ENCODE peak calls at places on chromosome 4, in six cellular contexts. N is H7, Q is uterus, V is tibial artery, Y is adipocyte, J is GM23248. M is an unnamed sample. For H3K36me3 and H3K27me3, the result is how much of the 10 kb centered on the place peaks cover.

GRCh38 chr4:124321370-124321769 is 391.2 kb downstream of the ANKRD50 start:
- DNase-seq in N (no peak), Q (no peak), V (no peak), Y (peak), J (peak), M (no peak)

GRCh38 chr4:15659768-15660394 is 4.7 kb upstream of the FBXL5 start:
- DNase-seq in N (no peak), Q (no peak), V (no peak), Y (peak), J (peak), M (no peak)

GRCh38 chr4:27009539-27009938 is 148.9 kb downstream of the STIM2 start:
- DNase-seq in N (no peak), Q (no peak), V (no peak), Y (peak), J (peak), M (no peak)

GRCh38 chr4:182604161-182604591 is 313.0 kb downstream of the DCTD start:
- DNase-seq in N (no peak), Q (no peak), V (no peak), Y (peak), J (peak), M (no peak)

GRCh38 chr4:85459736-85460135 is 15.2 kb upstream of the ARHGAP24 start:
- DNase-seq in N (no peak), Q (no peak), V (no peak), Y (no peak), J (no peak), M (no peak)

GRCh38 chr4:114495471-114495928 is 103.1 kb upstream of the UGT8 start:
- DNase-seq in N (peak), Q (no peak), V (no peak), Y (no peak), J (no peak), M (no peak)

GRCh38 chr4:82517043-82517442 is 44.7 kb downstream of the TMEM150C start:
- DNase-seq in N (no peak), Q (no peak), V (no peak), Y (peak), J (peak), M (no peak)

GRCh38 chr4:107037188-107037587 is 1.1 kb upstream of the DKK2 start:
- DNase-seq in N (peak), Q (no peak), V (peak), Y (peak), J (peak), M (no peak)

GRCh38 chr4:59553739-59554126 is 1646.4 kb upstream of the ADGRL3 start:
- DNase-seq in N (no peak), Q (no peak), V (no peak), Y (peak), J (peak), M (no peak)

GRCh38 chr4:186265683-186266648 is at the start of gene F11:
- DNase-seq in N (peak), Q (no peak), V (no peak), Y (no peak), J (no peak), M (no peak)

GRCh38 chr4:5810770-5811430 is 82.0 kb downstream of the CRMP1 start:
- DNase-seq in N (no peak), Q (no peak), V (peak), Y (no peak), J (no peak), M (no peak)

GRCh38 chr4:152112116-152112515 is 351.3 kb upstream of the GATB start:
- DNase-seq in N (no peak), Q (no peak), V (no peak), Y (no peak), J (no peak), M (no peak)

GRCh38 chr4:140645614-140646412 is 77.1 kb upstream of the UCP1 start:
- DNase-seq in N (no peak), Q (no peak), V (no peak), Y (no peak), J (no peak), M (no peak)

GRCh38 chr4:129335263-129335662 is 239.3 kb downstream of the C4orf33 start:
- DNase-seq in N (no peak), Q (no peak), V (no peak), Y (no peak), J (no peak), M (no peak)

GRCh38 chr4:110287130-110287529 is 88.7 kb upstream of the ELOVL6 start:
- DNase-seq in N (no peak), Q (no peak), V (no peak), Y (peak), J (peak), M (no peak)

GRCh38 chr4:110503588-110504435 is 27.9 kb downstream of the ENPEP start:
- DNase-seq in N (no peak), Q (no peak), V (no peak), Y (peak), J (peak), M (no peak)

GRCh38 chr4:19523964-19524363 is 727.7 kb upstream of the SLIT2 start:
- DNase-seq in N (no peak), Q (no peak), V (no peak), Y (no peak), J (no peak), M (no peak)

GRCh38 chr4:17721496-17722360 is 59.7 kb downstream of the FAM184B start:
- DNase-seq in N (no peak), Q (no peak), V (no peak), Y (peak), J (peak), M (no peak)

GRCh38 chr4:95742872-95743271 is 97.0 kb upstream of the PDHA2 start:
- DNase-seq in N (no peak), Q (no peak), V (no peak), Y (no peak), J (no peak), M (no peak)

GRCh38 chr4:32025840-32026459 is 1305.8 kb downstream of the PCDH7 start:
- DNase-seq in N (no peak), Q (no peak), V (no peak), Y (peak), J (no peak), M (no peak)

GRCh38 chr4:52843958-52844357 is 18.2 kb upstream of the RASL11B start:
- DNase-seq in N (no peak), Q (no peak), V (no peak), Y (no peak), J (no peak), M (no peak)

GRCh38 chr4:106993846-106994245 is 42.3 kb downstream of the DKK2 start:
- DNase-seq in N (no peak), Q (no peak), V (no peak), Y (no peak), J (no peak), M (no peak)

GRCh38 chr4:6910340-6910959 is 824 bp downstream of the TBC1D14 start:
- DNase-seq in N (peak), Q (no peak), V (no peak), Y (peak), J (peak), M (no peak)

GRCh38 chr4:25795566-25796454 is 67.0 kb downstream of the SEL1L3 start:
- DNase-seq in N (peak), Q (no peak), V (no peak), Y (peak), J (peak), M (no peak)

GRCh38 chr4:143391895-143392294 is 55.2 kb downstream of the GAB1 start:
- DNase-seq in N (no peak), Q (no peak), V (no peak), Y (peak), J (peak), M (no peak)

GRCh38 chr4:105807496-105807895 is 87.8 kb upstream of the NPNT start:
- DNase-seq in N (no peak), Q (no peak), V (no peak), Y (no peak), J (peak), M (no peak)

GRCh38 chr4:54228064-54228527 is 997 bp upstream of the PDGFRA start:
- DNase-seq in N (peak), Q (peak), V (peak), Y (peak), J (peak), M (no peak)

GRCh38 chr4:33780952-33781655 is 2463.2 kb downstream of the ARAP2 start:
- DNase-seq in N (no peak), Q (no peak), V (no peak), Y (peak), J (peak), M (no peak)

GRCh38 chr4:76690906-76691275 is 207.1 kb downstream of the SOWAHB start:
- DNase-seq in N (no peak), Q (no peak), V (no peak), Y (peak), J (peak), M (no peak)

GRCh38 chr4:142402156-142402555 is 443.9 kb downstream of the INPP4B start:
- DNase-seq in N (no peak), Q (no peak), V (no peak), Y (peak), J (peak), M (no peak)

GRCh38 chr4:79083406-79084010 is 144.3 kb upstream of the PAQR3 start:
- DNase-seq in N (peak), Q (peak), V (no peak), Y (no peak), J (no peak), M (no peak)

GRCh38 chr4:72418458-72418857 is 150.6 kb downstream of the ADAMTS3 start:
- DNase-seq in N (no peak), Q (peak), V (no peak), Y (peak), J (peak), M (no peak)

GRCh38 chr4:37389967-37390580 is 145.5 kb downstream of the NWD2 start:
- DNase-seq in N (peak), Q (no peak), V (no peak), Y (peak), J (peak), M (no peak)

GRCh38 chr4:678765-679481 is 4.6 kb downstream of the MYL5 start:
- DNase-seq in N (no peak), Q (no peak), V (no peak), Y (no peak), J (no peak), M (no peak)

GRCh38 chr4:6885953-6886557 is 23.6 kb upstream of the TBC1D14 start:
- DNase-seq in N (peak), Q (peak), V (peak), Y (peak), J (peak), M (no peak)

GRCh38 chr4:121154103-121154515 is 10.0 kb downstream of the TNIP3 start:
- DNase-seq in N (no peak), Q (no peak), V (no peak), Y (no peak), J (no peak), M (no peak)
- H3K4me3 ChIP-seq in N (no peak), Q (no peak), V (no peak), Y (no peak), J (no peak), M (no peak)

GRCh38 chr4:184766421-184766820 is 32.5 kb upstream of the CENPU start:
- DNase-seq in N (no peak), Q (no peak), V (peak), Y (no peak), J (no peak), M (no peak)
- H3K36me3 ChIP-seq in N (under half), Q (under half), V (half or more), Y (half or more), J (under half), M (half or more)

DNA sequence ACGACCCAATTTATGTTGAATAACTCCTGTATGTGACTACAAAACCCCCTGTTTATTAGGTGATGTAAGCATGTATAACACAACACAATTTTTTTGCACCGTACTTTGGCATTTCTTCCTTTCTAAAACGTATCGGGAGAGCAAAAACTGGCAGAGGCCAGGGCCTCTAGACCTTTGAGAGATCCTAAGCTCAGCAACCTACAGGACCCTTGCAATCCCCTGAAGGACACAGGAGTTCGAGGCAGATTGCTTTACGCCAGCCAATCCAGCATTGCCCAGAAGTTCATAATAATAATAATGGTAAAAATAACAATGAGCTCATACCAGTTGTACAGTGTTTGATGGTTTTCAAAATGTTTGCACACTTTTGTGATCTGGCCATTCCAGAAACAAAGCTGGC is 7.7 kb downstream of the NKX3-2 start:
- DNase-seq in N (peak), Q (no peak), V (no peak), Y (no peak), J (no peak), M (no peak)
- H3K27me3 ChIP-seq in N (half or more), Q (under half), V (under half), Y (half or more), J (half or more), M (under half)

GRCh38 chr4:104020641-104021040 is 300.9 kb upstream of the TACR3 start:
- DNase-seq in N (no peak), Q (no peak), V (no peak), Y (no peak), J (no peak), M (no peak)

GRCh38 chr4:104025251-104025650 is 305.5 kb upstream of the TACR3 start:
- DNase-seq in N (no peak), Q (no peak), V (no peak), Y (no peak), J (no peak), M (no peak)

GRCh38 chr4:104017213-104017612 is 297.4 kb upstream of the TACR3 start:
- DNase-seq in N (no peak), Q (no peak), V (no peak), Y (no peak), J (no peak), M (no peak)

GRCh38 chr4:104022871-104023270 is 303.1 kb upstream of the TACR3 start:
- DNase-seq in N (no peak), Q (no peak), V (no peak), Y (no peak), J (no peak), M (no peak)
- H3K4me3 ChIP-seq in N (no peak), Q (no peak), V (no peak), Y (no peak), J (no peak), M (no peak)

DNA sequence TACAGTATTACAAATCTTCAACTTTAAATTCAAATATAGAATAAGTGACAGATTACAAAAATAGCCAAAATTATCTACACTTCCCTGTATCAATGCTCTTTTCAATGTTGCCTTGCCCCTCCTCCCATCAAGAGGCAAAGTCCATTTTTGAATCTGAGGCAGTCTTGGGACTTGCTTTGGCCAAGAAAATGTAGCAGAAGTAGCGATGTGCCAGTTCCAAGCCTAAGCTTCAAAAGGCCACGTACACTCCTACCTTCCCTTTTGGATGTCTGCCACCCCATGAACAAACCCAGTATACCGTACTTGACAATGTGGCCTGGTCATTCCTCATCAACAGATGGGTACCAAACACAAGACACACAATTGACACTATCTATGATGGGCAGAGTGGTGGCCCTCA is 24.1 kb downstream of the SEC24D start:
- DNase-seq in N (no peak), Q (no peak), V (no peak), Y (no peak), J (no peak), M (no peak)
- H3K36me3 ChIP-seq in N (under half), Q (under half), V (half or more), Y (half or more), J (half or more), M (under half)

GRCh38 chr4:173521474-173522159 is 8.4 kb downstream of the HAND2 start:
- DNase-seq in N (peak), Q (no peak), V (no peak), Y (no peak), J (no peak), M (no peak)
- H3K27me3 ChIP-seq in N (half or more), Q (under half), V (under half), Y (under half), J (under half), M (under half)

DNA sequence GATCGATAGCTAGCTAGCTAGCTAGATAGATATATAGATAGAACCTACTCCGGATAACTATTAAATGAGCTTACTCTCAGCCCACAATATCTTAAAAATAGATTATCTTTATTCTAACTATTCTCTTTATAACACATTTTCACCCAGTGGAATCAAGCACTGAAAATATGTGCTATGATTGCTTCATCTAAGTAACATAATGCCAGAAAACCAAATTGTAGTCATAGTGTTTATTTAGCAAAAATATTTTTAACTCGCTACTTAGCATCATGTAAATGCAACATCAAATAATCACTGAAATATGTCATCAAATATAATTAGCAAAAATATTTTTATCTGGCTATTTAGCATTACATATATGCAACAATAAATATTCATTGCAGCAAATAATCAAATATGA is 1.5 kb downstream of the TMEM156 start:
- DNase-seq in N (no peak), Q (no peak), V (no peak), Y (peak), J (peak), M (no peak)
- H3K4me3 ChIP-seq in N (no peak), Q (no peak), V (no peak), Y (no peak), J (no peak), M (no peak)

GRCh38 chr4:163384926-163385325 is 41.2 kb downstream of the NPY5R start:
- DNase-seq in N (no peak), Q (no peak), V (no peak), Y (no peak), J (no peak), M (no peak)
- H3K36me3 ChIP-seq in N (under half), Q (under half), V (under half), Y (under half), J (under half), M (under half)

GRCh38 chr4:87803421-87803820 is 4.1 kb downstream of the IBSP start:
- DNase-seq in N (no peak), Q (no peak), V (no peak), Y (no peak), J (no peak), M (no peak)

GRCh38 chr4:87804871-87805270 is 5.5 kb downstream of the IBSP start:
- DNase-seq in N (no peak), Q (no peak), V (no peak), Y (no peak), J (no peak), M (no peak)

GRCh38 chr4:87805971-87806370 is 6.6 kb downstream of the IBSP start:
- DNase-seq in N (no peak), Q (no peak), V (no peak), Y (peak), J (peak), M (no peak)

GRCh38 chr4:87807402-87807801 is 8.0 kb downstream of the IBSP start:
- DNase-seq in N (no peak), Q (no peak), V (no peak), Y (peak), J (peak), M (no peak)

GRCh38 chr4:87806520-87806919 is 7.2 kb downstream of the IBSP start:
- DNase-seq in N (no peak), Q (no peak), V (no peak), Y (peak), J (peak), M (no peak)
- H3K27me3 ChIP-seq in N (under half), Q (under half), V (under half), Y (under half), J (under half), M (under half)

M was measured in thoracic aorta.